ENCODE peak calls at places on chromosomes 12 and 14, in nine cellular contexts. X, R, V, F, N, S, Y, Z and C are unnamed samples.

GRCh38 chr14:51479584-51480305 is 172.0 kb upstream of the FRMD6 start:
- DNase-seq in N (no peak), Y (no peak), S (no peak), F (no peak), V (no peak), Z (no peak), R (peak), X (no peak), C (no peak)

GRCh38 chr14:93271111-93271510 is 61.7 kb downstream of the BTBD7 start:
- DNase-seq in Y (no peak), X (peak), F (no peak), S (no peak), Z (no peak), V (no peak), N (no peak), R (no peak), C (no peak)

GRCh38 chr14:63563370-63564026 is 20.3 kb upstream of the PPP2R5E start:
- DNase-seq in S (no peak), V (no peak), Y (no peak), F (no peak), X (peak), Z (no peak), R (no peak), N (no peak), C (no peak)

GRCh38 chr14:26255213-26255612 is 342.6 kb downstream of the NOVA1 start:
- DNase-seq in F (no peak), Z (no peak), V (no peak), S (no peak), Y (no peak), R (no peak), X (peak), N (no peak), C (no peak)

GRCh38 chr12:55818886-55819285 is 1.0 kb downstream of the ORMDL2 start:
- DNase-seq in S (no peak), N (no peak), Z (no peak), Y (no peak), V (no peak), F (no peak), X (no peak), R (no peak), C (no peak)

GRCh38 chr12:66070378-66071120 is 60.0 kb downstream of the LLPH start:
- DNase-seq in N (no peak), S (no peak), X (no peak), R (no peak), F (no peak), V (no peak), Y (no peak), Z (no peak), C (no peak)

GRCh38 chr14:39090548-39091111 is 12.4 kb downstream of the SEC23A start:
- DNase-seq in S (no peak), X (no peak), R (no peak), V (no peak), F (no peak), Z (no peak), N (no peak), Y (no peak), C (no peak)

GRCh38 chr12:132151766-132152410 is 7.6 kb downstream of the NOC4L start:
- DNase-seq in R (no peak), Z (peak), Y (no peak), V (no peak), X (no peak), F (peak), S (no peak), N (no peak), C (no peak)

GRCh38 chr14:103483600-103483999 is 39.0 kb downstream of the CKB start:
- DNase-seq in F (no peak), V (no peak), X (peak), S (no peak), Y (no peak), Z (no peak), R (no peak), N (no peak), C (peak)

GRCh38 chr12:69502342-69503081 is 32.3 kb downstream of the FRS2 start:
- DNase-seq in N (no peak), Y (peak), F (no peak), X (no peak), S (no peak), V (no peak), R (no peak), Z (no peak), C (no peak)

GRCh38 chr12:53096089-53096741 is 1.3 kb upstream of the IGFBP6 start:
- DNase-seq in R (peak), N (peak), Y (no peak), V (peak), S (no peak), X (no peak), Z (no peak), F (no peak), C (peak)

GRCh38 chr14:93309430-93309966 is 23.3 kb downstream of the BTBD7 start:
- DNase-seq in R (no peak), V (no peak), F (no peak), Y (no peak), Z (no peak), N (no peak), X (peak), S (no peak), C (no peak)

GRCh38 chr12:115922952-115923564 is 354.4 kb downstream of the MED13L start:
- DNase-seq in Z (no peak), X (no peak), N (no peak), F (no peak), R (no peak), Y (no peak), S (no peak), V (no peak), C (no peak)

GRCh38 chr12:121793501-121793835 is at the start of gene RHOF:
- DNase-seq in X (no peak), Z (peak), F (peak), N (no peak), R (no peak), V (peak), Y (no peak), S (no peak), C (peak)

GRCh38 chr12:57476162-57476992 is 3.3 kb downstream of the ARHGAP9 start:
- DNase-seq in R (no peak), V (peak), Z (peak), S (no peak), Y (no peak), X (no peak), F (peak), N (no peak), C (peak)

GRCh38 chr14:53054457-53054856 is 98.7 kb downstream of the DDHD1 start:
- DNase-seq in R (no peak), V (no peak), Y (no peak), N (no peak), S (no peak), X (no peak), F (no peak), Z (no peak), C (no peak)

GRCh38 chr12:87760943-87761342 is 268.3 kb downstream of the C12orf50 start:
- DNase-seq in S (no peak), X (no peak), V (no peak), F (no peak), N (no peak), Y (no peak), R (no peak), Z (no peak), C (no peak)

GRCh38 chr14:84749191-84749945 is 780.6 kb upstream of the FLRT2 start:
- DNase-seq in R (no peak), S (no peak), Y (no peak), Z (no peak), V (no peak), N (no peak), F (no peak), X (peak), C (no peak)

GRCh38 chr12:52020539-52021336 is 14.0 kb downstream of the TAMALIN start:
- DNase-seq in N (no peak), F (peak), R (peak), V (peak), X (peak), S (no peak), Z (no peak), Y (no peak), C (peak)

GRCh38 chr14:89276424-89276975 is 140.5 kb downstream of the FOXN3 start:
- DNase-seq in Y (no peak), V (peak), N (no peak), R (no peak), X (no peak), F (no peak), S (no peak), Z (peak), C (no peak)

GRCh38 chr12:53048780-53049401 is 974 bp upstream of the TNS2 start:
- DNase-seq in N (no peak), R (peak), X (peak), F (peak), Y (no peak), Z (peak), V (peak), S (no peak), C (peak)

GRCh38 chr12:48970702-48971334 is 717 bp downstream of the WNT10B start:
- DNase-seq in Y (no peak), R (no peak), N (no peak), X (no peak), V (no peak), Z (no peak), F (no peak), S (no peak), C (no peak)

GRCh38 chr14:37588956-37589737 is 5.9 kb downstream of the FOXA1 start:
- DNase-seq in R (no peak), V (peak), Y (no peak), F (no peak), X (no peak), Z (no peak), N (no peak), S (no peak), C (no peak)

GRCh38 chr14:100306506-100307214 is 416 bp upstream of the SLC25A29 start:
- DNase-seq in Z (peak), R (peak), X (peak), V (peak), S (peak), F (peak), Y (peak), N (peak), C (peak)
- TF ChIP-seq POLR2A in Z (peak), R (peak), X (peak), V (peak), S (peak), F (no peak), Y (no peak), N (peak), C (no peak)

GRCh38 chr12:11651377-11651776 is 1.9 kb downstream of the ETV6 start:
- DNase-seq in F (no peak), Z (no peak), S (no peak), N (no peak), X (no peak), Y (no peak), R (no peak), V (no peak), C (no peak)

GRCh38 chr12:11651785-11652184 is 2.3 kb downstream of the ETV6 start:
- DNase-seq in X (peak), N (no peak), V (peak), Z (no peak), S (no peak), F (no peak), R (no peak), Y (no peak), C (no peak)

GRCh38 chr12:11650279-11650696 is 814 bp downstream of the ETV6 start:
- DNase-seq in N (no peak), S (peak), Z (no peak), Y (no peak), F (no peak), R (no peak), X (no peak), V (peak), C (no peak)

GRCh38 chr12:11649413-11650278 is at the start of gene ETV6:
- DNase-seq in N (peak), V (peak), X (peak), F (peak), R (peak), S (peak), Y (peak), Z (peak), C (peak)

GRCh38 chr12:11650697-11651281 is 1.3 kb downstream of the ETV6 start:
- DNase-seq in X (peak), Z (no peak), R (no peak), N (no peak), Y (no peak), F (no peak), V (peak), S (no peak), C (no peak)
- TF ChIP-seq POLR2AphosphoS5 in X (peak), Z (peak), R (peak), N (no peak), Y (no peak), F (peak), V (peak), S (no peak), C (no peak)

GRCh38 chr14:105089746-105090492 is 24.7 kb upstream of the GPR132 start:
- DNase-seq in Y (no peak), S (no peak), Z (no peak), R (peak), V (no peak), X (no peak), N (no peak), F (no peak), C (no peak)

GRCh38 chr14:105090493-105091334 is 25.5 kb upstream of the GPR132 start:
- DNase-seq in R (peak), N (peak), Z (peak), X (peak), F (peak), Y (peak), V (peak), S (peak), C (peak)

GRCh38 chr14:105092912-105093425 is 27.7 kb upstream of the GPR132 start:
- DNase-seq in N (peak), V (peak), F (peak), R (peak), Z (peak), S (peak), X (peak), Y (no peak), C (peak)

GRCh38 chr14:105092124-105092911 is 27.1 kb upstream of the GPR132 start:
- DNase-seq in Z (no peak), S (no peak), Y (no peak), R (peak), N (peak), F (peak), X (no peak), V (peak), C (peak)

GRCh38 chr14:105091335-105092123 is 26.3 kb upstream of the GPR132 start:
- DNase-seq in Y (peak), X (no peak), F (peak), R (peak), Z (no peak), N (peak), S (peak), V (peak), C (peak)
- TF ChIP-seq POLR2A in Y (no peak), X (no peak), F (no peak), R (no peak), Z (no peak), N (no peak), S (peak), V (peak), C (no peak)

GRCh38 chr14:64808449-64808848 is 71.3 kb downstream of the SPTB start:
- DNase-seq in Y (no peak), N (no peak), F (no peak), X (no peak), V (no peak), R (no peak), S (no peak), Z (no peak), C (no peak)

GRCh38 chr14:64804754-64805260 is 74.9 kb downstream of the SPTB start:
- DNase-seq in Y (no peak), F (peak), R (peak), Z (no peak), V (no peak), N (no peak), S (no peak), X (no peak), C (no peak)

GRCh38 chr14:64807588-64807987 is 72.1 kb downstream of the SPTB start:
- DNase-seq in Z (no peak), X (no peak), N (no peak), V (no peak), F (peak), S (no peak), R (no peak), Y (no peak), C (no peak)

GRCh38 chr14:64806202-64806861 is 73.4 kb downstream of the SPTB start:
- DNase-seq in Z (no peak), S (peak), R (peak), N (peak), X (no peak), V (no peak), F (peak), Y (no peak), C (peak)

DNA sequence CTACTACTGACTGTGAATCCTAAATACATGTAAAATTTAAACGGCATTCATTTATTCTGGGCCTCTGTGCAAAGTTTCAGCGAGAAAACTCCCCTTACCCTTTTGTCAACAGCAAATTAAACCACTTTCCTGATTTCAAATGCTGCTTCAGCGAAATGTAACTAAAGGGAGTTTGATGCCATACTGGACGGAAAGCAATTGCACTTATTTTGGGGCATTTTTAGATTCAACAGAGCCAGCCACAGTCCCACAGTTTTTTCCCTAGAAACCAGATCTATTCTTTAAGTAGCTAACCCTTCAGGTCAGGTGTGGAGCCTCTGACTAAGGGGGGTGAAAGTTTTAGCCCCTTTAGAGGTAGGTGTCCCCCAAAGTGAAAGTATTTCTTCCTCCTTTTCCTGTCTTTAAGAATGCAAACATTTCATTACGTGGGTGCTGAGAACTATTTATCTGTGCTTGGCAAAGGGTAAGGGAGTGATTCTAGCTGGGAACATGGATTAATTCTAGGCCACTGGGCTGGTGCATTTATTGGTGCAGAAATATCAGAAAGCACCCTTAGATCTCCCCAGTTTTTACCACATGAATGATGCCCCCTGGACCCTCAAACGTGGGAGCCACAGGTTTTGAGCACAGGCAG is 72.7 kb downstream of the SPTB start:
- DNase-seq in V (no peak), X (no peak), S (no peak), Y (no peak), F (no peak), R (peak), N (no peak), Z (no peak), C (no peak)
- TF ChIP-seq POLR2AphosphoS5 in V (no peak), X (no peak), S (no peak), Y (no peak), F (no peak), R (no peak), N (no peak), Z (no peak), C (no peak)

GRCh38 chr12:58919271-58920101 is 818 bp downstream of the LRIG3 start:
- DNase-seq in S (peak), R (peak), Z (peak), N (peak), X (peak), V (peak), F (peak), Y (no peak), C (no peak)
- TF ChIP-seq POLR2A in S (no peak), R (peak), Z (no peak), N (no peak), X (peak), V (peak), F (no peak), Y (no peak), C (no peak)

GRCh38 chr12:6312529-6313325 is 2.2 kb downstream of the PLEKHG6 start:
- DNase-seq in R (peak), V (peak), Y (no peak), S (peak), N (peak), Z (peak), F (no peak), X (no peak), C (peak)

GRCh38 chr12:6311822-6312528 is 1.5 kb downstream of the PLEKHG6 start:
- DNase-seq in X (no peak), F (no peak), Z (no peak), V (no peak), S (no peak), N (no peak), Y (no peak), R (peak), C (no peak)

GRCh38 chr12:6313326-6313940 is 3.0 kb downstream of the PLEKHG6 start:
- DNase-seq in F (peak), N (no peak), R (no peak), S (no peak), Z (no peak), V (no peak), X (no peak), Y (no peak), C (no peak)

GRCh38 chr12:6307521-6307920 is 3.0 kb upstream of the PLEKHG6 start:
- DNase-seq in R (peak), V (no peak), N (no peak), F (peak), S (no peak), X (no peak), Z (no peak), Y (no peak), C (no peak)

DNA sequence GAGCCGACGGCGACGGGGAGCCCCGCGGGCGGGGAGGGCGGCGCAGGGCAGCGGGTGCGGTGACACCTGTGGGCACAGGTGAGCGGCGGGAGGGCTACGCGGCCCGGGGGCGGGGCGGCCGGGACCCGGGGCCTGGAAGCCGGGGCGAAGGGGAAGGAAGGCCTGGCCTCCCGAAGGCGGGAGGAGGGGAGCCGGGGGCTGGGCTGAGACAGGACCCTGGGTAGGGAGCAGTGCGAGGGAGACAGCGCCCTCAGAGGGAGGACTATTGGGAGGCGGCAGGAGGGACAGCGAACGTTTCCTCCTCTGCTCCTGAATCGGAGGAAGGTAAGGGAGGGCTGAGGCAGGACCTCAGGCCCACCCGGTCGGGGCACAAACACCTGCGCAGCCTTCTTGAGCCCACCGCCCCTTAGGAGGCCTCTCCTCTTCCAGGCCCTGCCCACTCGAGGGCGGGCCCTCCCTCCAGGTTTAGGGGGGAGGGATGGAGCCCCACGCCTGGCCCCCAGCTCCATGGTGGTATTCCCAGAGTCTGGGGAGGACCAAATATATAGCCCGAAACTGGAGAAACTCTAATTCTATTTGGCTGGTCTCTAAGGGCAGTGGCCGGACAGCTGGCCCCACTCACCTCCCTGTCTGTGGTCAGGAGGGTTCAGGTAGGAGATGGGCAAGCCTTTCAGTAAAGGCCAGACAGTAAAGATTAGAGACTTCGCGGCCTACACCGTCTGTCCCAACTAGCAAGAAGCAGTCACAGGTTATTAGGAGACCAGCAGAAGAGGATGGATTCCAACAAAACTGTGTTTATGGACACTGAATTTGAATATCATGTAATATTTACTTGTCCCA is 509 bp downstream of the PLEKHG6 start:
- DNase-seq in V (no peak), Z (no peak), X (no peak), F (peak), N (no peak), Y (no peak), R (peak), S (no peak), C (peak)
- TF ChIP-seq POLR2AphosphoS5 in V (no peak), Z (no peak), X (no peak), F (no peak), N (no peak), Y (peak), R (no peak), S (no peak), C (no peak)

GRCh38 chr12:101830391-101831325 is at the start of gene GNPTAB:
- DNase-seq in Z (peak), Y (peak), F (peak), R (peak), X (peak), N (peak), V (peak), S (peak), C (peak)
- TF ChIP-seq POLR2A in Z (peak), Y (peak), F (no peak), R (no peak), X (peak), N (no peak), V (no peak), S (no peak), C (no peak)